ENCODE peak calls at places on chromosomes 13 and 19, in ten cellular contexts. Q is CD4-positive, alpha-beta T cell; F is NCI-H187; G is activated naive CD4-positive, alpha-beta T cell treated with anti-CD3 and anti-CD28 coated beads for 36 hours; E is activated naive CD8-positive, alpha-beta T cell treated with anti-CD3 and anti-CD28 coated beads, Interleukin-2, amount 50 U/mL, for 24 hours; A is T-cell; Z is breast epithelium; H is T-helper 2 cell treated with Interferon-gamma antibody and Interleukin-4, amounts not matched to agents 5 μg/mL and 100 μg/mL, for 36 hours; X is AG10803; U is ureter. S is an unnamed sample.
A peak's percentile ranks its signal among the peaks of the same experiment; 100 is the strongest.

GRCh38 chr13:108304170-108305068 is 34.9 kb downstream of the TNFSF13B start:
- DNase-seq in G (no peak), H (no peak), E (no peak), Z (no peak), F (no peak), U (no peak), Q (no peak), X (no peak), A (no peak), S (no peak)

GRCh38 chr19:8575467-8575997 is 1.7 kb downstream of the MYO1F start:
- DNase-seq in H (peak; percentile 37), X (peak; percentile 39), A (peak; percentile 60), G (peak; percentile 65), E (peak; percentile 25), Q (peak; percentile 40), Z (no peak), U (no peak), F (no peak), S (peak; percentile 66)

GRCh38 chr13:50524540-50524939 is 319.0 kb downstream of the DLEU7 start:
- DNase-seq in Z (no peak), A (no peak), X (no peak), E (no peak), F (no peak), G (no peak), U (no peak), H (no peak), Q (no peak), S (no peak)

GRCh38 chr19:30897034-30897433 is 452.2 kb downstream of the TSHZ3 start:
- DNase-seq in A (no peak), F (no peak), Z (no peak), U (no peak), G (no peak), E (no peak), Q (no peak), X (no peak), H (no peak), S (no peak)

GRCh38 chr19:17079710-17080440 is 4.3 kb downstream of the MYO9B start:
- DNase-seq in U (peak; percentile 81), X (peak; percentile 98), F (no peak), Q (peak; percentile 44), E (peak; percentile 70), A (peak; percentile 55), G (peak; percentile 84), H (peak; percentile 81), Z (peak; percentile 66), S (peak; percentile 87)

GRCh38 chr13:95745752-95746151 is 68.8 kb downstream of the DNAJC3 start:
- DNase-seq in G (no peak), E (no peak), U (no peak), A (no peak), F (no peak), X (no peak), H (no peak), Z (no peak), Q (no peak), S (no peak)

GRCh38 chr13:94239135-94239534 is 240.3 kb downstream of the DCT start:
- DNase-seq in Z (no peak), E (no peak), F (no peak), Q (no peak), U (no peak), H (no peak), G (peak; percentile 33), A (peak; percentile 16), X (peak; percentile 73), S (peak; percentile 42)

GRCh38 chr19:7211191-7211988 is 82.8 kb downstream of the INSR start:
- DNase-seq in H (no peak), F (no peak), G (no peak), A (no peak), U (peak; percentile 51), X (no peak), Q (no peak), E (no peak), Z (no peak), S (no peak)

GRCh38 chr13:30341815-30342570 is 34.6 kb upstream of the KATNAL1 start:
- DNase-seq in U (peak; percentile 86), A (no peak), H (no peak), F (no peak), G (no peak), Z (peak; percentile 91), X (peak; percentile 94), E (no peak), Q (no peak), S (no peak)

GRCh38 chr19:48997972-48998371 is 4.3 kb downstream of the RUVBL2 start:
- DNase-seq in H (peak; percentile 41), X (peak; percentile 49), G (peak; percentile 73), E (peak; percentile 71), F (peak; percentile 37), Q (peak; percentile 22), A (peak; percentile 41), U (no peak), Z (no peak), S (peak; percentile 79)

GRCh38 chr13:75789451-75790197 is 153.5 kb downstream of the LMO7 start:
- DNase-seq in E (no peak), F (no peak), U (no peak), H (no peak), Z (no peak), Q (no peak), G (no peak), X (no peak), A (no peak), S (no peak)

GRCh38 chr19:54179921-54180452 is 7.0 kb upstream of the TMC4 start:
- DNase-seq in G (no peak), X (no peak), Q (no peak), E (no peak), H (no peak), U (no peak), A (no peak), F (peak; percentile 23), Z (no peak), S (no peak)

GRCh38 chr13:110127986-110128511 is 178.9 kb downstream of the COL4A1 start:
- DNase-seq in A (no peak), G (no peak), H (no peak), X (peak; percentile 60), Q (no peak), E (no peak), F (no peak), U (no peak), Z (no peak), S (no peak)

GRCh38 chr19:36136975-36137686 is 2.7 kb upstream of the CAPNS1 start:
- DNase-seq in E (no peak), A (no peak), F (no peak), H (no peak), Q (no peak), Z (peak; percentile 82), X (peak; percentile 80), G (no peak), U (peak; percentile 89), S (no peak)

GRCh38 chr13:35965226-35965927 is 165.8 kb downstream of the DCLK1 start:
- DNase-seq in G (no peak), H (no peak), Z (no peak), A (no peak), E (no peak), U (no peak), F (no peak), Q (no peak), X (peak; percentile 11), S (no peak)

GRCh38 chr13:96769874-96770273 is 224.4 kb downstream of the OXGR1 start:
- DNase-seq in H (no peak), A (no peak), U (no peak), Q (no peak), E (no peak), F (no peak), Z (no peak), G (no peak), X (no peak), S (no peak)

GRCh38 chr19:49109051-49109450 is 5.1 kb upstream of the LIN7B start:
- DNase-seq in U (no peak), X (no peak), Q (no peak), Z (no peak), H (no peak), F (no peak), A (no peak), E (no peak), G (no peak), S (no peak)

GRCh38 chr19:3171894-3172679 is 6.5 kb upstream of the S1PR4 start:
- DNase-seq in A (no peak), U (no peak), H (no peak), Z (no peak), E (no peak), Q (no peak), F (no peak), G (no peak), X (no peak), S (no peak)

GRCh38 chr19:56899943-56900342 is 59.4 kb upstream of the PEG3 start:
- DNase-seq in U (no peak), E (no peak), A (no peak), F (no peak), Q (no peak), X (no peak), G (no peak), Z (no peak), H (no peak), S (no peak)

GRCh38 chr19:14113762-14114414 is 3.7 kb downstream of the PRKACA start:
- DNase-seq in Z (no peak), U (no peak), A (peak; percentile 49), X (no peak), H (no peak), E (peak; percentile 72), Q (no peak), F (no peak), G (peak; percentile 46), S (peak; percentile 67)

GRCh38 chr19:459724-460511 is 915 bp downstream of the SHC2 start:
- DNase-seq in H (no peak), Z (peak; percentile 73), U (peak; percentile 75), G (peak; percentile 18), A (no peak), Q (no peak), X (peak; percentile 8), E (peak; percentile 35), F (no peak), S (peak; percentile 59)

GRCh38 chr19:47658431-47659383 is 49.8 kb downstream of the BICRA start:
- DNase-seq in U (no peak), Q (no peak), G (no peak), A (no peak), Z (no peak), F (no peak), H (no peak), E (no peak), X (no peak), S (no peak)

GRCh38 chr19:45402469-45403070 is 2.3 kb downstream of the PPP1R13L start:
- DNase-seq in A (peak; percentile 40), X (peak; percentile 44), Z (peak; percentile 67), U (peak; percentile 68), F (no peak), Q (no peak), G (no peak), H (no peak), E (peak; percentile 58), S (no peak)

GRCh38 chr13:44206429-44206828 is 167.2 kb upstream of the SERP2 start:
- DNase-seq in G (no peak), Z (no peak), U (no peak), E (no peak), Q (no peak), F (no peak), H (no peak), A (peak; percentile 8), X (no peak), S (no peak)

GRCh38 chr19:38557205-38557799 is 60.5 kb downstream of the MAP4K1 start:
- DNase-seq in Z (no peak), H (peak; percentile 61), Q (no peak), X (no peak), F (no peak), A (peak; percentile 21), G (no peak), E (peak; percentile 37), U (no peak), S (peak; percentile 64)

GRCh38 chr19:35729763-35730162 is 12.0 kb downstream of the KMT2B start:
- DNase-seq in H (no peak), F (no peak), Z (no peak), Q (no peak), E (no peak), A (no peak), G (no peak), X (no peak), U (no peak), S (no peak)

S was measured in activated CD8-positive, alpha-beta T cell treated with anti-CD3 and anti-CD28 coated beads for 36 hours.